ENCODE peak calls at places on chromosomes 12 and 14, in six cellular contexts. One of them, this sample, is unnamed.
A peak's percentile ranks its signal among the peaks of the same experiment; 100 is the strongest.

GRCh38 chr14:64726585-64726890 is 22.3 kb downstream of the PLEKHG3 start:
- DNase-seq in suprapubic skin: no peak
- DNase-seq in A549: peak; percentile 52
- DNase-seq in PC-9: peak; percentile 91
- DNase-seq in GM23338: peak; percentile 56
- DNase-seq in HCT116: peak; percentile 66
- DNase-seq in this sample: peak; percentile 80

GRCh38 chr12:1197264-1198018 is 206.4 kb downstream of the ERC1 start:
- DNase-seq in suprapubic skin: no peak
- DNase-seq in A549: peak; percentile 38
- DNase-seq in PC-9: peak; percentile 60
- DNase-seq in GM23338: no peak
- DNase-seq in HCT116: no peak
- DNase-seq in this sample: no peak

GRCh38 chr14:68941820-68942219 is 37.3 kb downstream of the ACTN1 start:
- DNase-seq in suprapubic skin: no peak
- DNase-seq in A549: peak; percentile 95
- DNase-seq in PC-9: peak; percentile 98
- DNase-seq in GM23338: peak; percentile 92
- DNase-seq in HCT116: no peak
- DNase-seq in this sample: peak; percentile 27

GRCh38 chr12:110531741-110532333 is 29.7 kb downstream of the RAD9B start:
- DNase-seq in suprapubic skin: no peak
- DNase-seq in A549: no peak
- DNase-seq in PC-9: no peak
- DNase-seq in GM23338: no peak
- DNase-seq in HCT116: no peak
- DNase-seq in this sample: no peak

GRCh38 chr12:27237790-27238771 is 6.0 kb upstream of the STK38L start:
- DNase-seq in suprapubic skin: no peak
- DNase-seq in A549: no peak
- DNase-seq in PC-9: peak; percentile 63
- DNase-seq in GM23338: no peak
- DNase-seq in HCT116: no peak
- DNase-seq in this sample: no peak

GRCh38 chr12:103956515-103957027 is 9.1 kb upstream of the TDG start:
- DNase-seq in suprapubic skin: no peak
- DNase-seq in A549: no peak
- DNase-seq in PC-9: peak; percentile 34
- DNase-seq in GM23338: no peak
- DNase-seq in HCT116: no peak
- DNase-seq in this sample: no peak

GRCh38 chr12:94873368-94874085 is 130.0 kb downstream of the NDUFA12 start:
- DNase-seq in suprapubic skin: no peak
- DNase-seq in A549: no peak
- DNase-seq in PC-9: no peak
- DNase-seq in GM23338: peak; percentile 73
- DNase-seq in HCT116: no peak
- DNase-seq in this sample: peak; percentile 33

GRCh38 chr12:49279706-49280159 is 14.9 kb downstream of the TUBA1C start:
- DNase-seq in suprapubic skin: no peak
- DNase-seq in A549: no peak
- DNase-seq in PC-9: no peak
- DNase-seq in GM23338: peak; percentile 66
- DNase-seq in HCT116: no peak
- DNase-seq in this sample: no peak

GRCh38 chr12:76259660-76260389 is 88.4 kb downstream of the BBS10 start:
- DNase-seq in suprapubic skin: no peak
- DNase-seq in A549: no peak
- DNase-seq in PC-9: no peak
- DNase-seq in GM23338: no peak
- DNase-seq in HCT116: no peak
- DNase-seq in this sample: no peak

GRCh38 chr14:71739273-71739990 is 192.8 kb upstream of the RGS6 start:
- DNase-seq in suprapubic skin: no peak
- DNase-seq in A549: peak; percentile 60
- DNase-seq in PC-9: peak; percentile 46
- DNase-seq in GM23338: peak; percentile 45
- DNase-seq in HCT116: peak; percentile 54
- DNase-seq in this sample: no peak
- TF ChIP-seq CTCF in suprapubic skin: no peak
- TF ChIP-seq CTCF in A549: no peak
- TF ChIP-seq CTCF in PC-9: no peak
- TF ChIP-seq CTCF in GM23338: peak; percentile 28
- TF ChIP-seq CTCF in HCT116: peak; percentile 17
- TF ChIP-seq CTCF in this sample: no peak

DNA sequence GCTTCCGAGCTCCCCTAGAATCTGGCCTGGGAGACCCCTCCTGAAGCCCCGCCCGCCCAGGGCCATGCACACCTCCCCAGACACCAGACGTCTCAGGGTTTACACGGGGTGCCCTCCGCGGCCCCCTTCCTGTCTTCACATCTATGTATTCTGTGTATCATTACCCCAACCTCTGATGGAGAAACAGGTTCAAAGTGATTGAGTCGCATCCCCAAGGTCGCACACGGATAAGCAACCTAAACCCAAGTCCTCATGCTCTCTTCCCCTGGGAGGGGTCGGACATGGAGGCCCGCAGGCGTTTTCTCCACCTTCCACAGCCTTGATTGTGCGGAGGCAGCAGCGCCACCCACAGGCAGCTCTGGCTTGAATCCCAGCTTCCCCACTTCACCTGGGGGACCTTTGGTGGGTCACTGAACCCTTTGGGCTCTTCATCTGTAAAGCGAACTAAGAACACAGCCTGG is 237.3 kb downstream of the BCL11B start:
- DNase-seq in suprapubic skin: no peak
- DNase-seq in A549: no peak
- DNase-seq in PC-9: no peak
- DNase-seq in GM23338: peak; percentile 69
- DNase-seq in HCT116: no peak
- DNase-seq in this sample: no peak
- H3K27ac ChIP-seq in suprapubic skin: no peak overlapping the region
- H3K27ac ChIP-seq in A549: no peak overlapping the region
- H3K27ac ChIP-seq in PC-9: no peak overlapping the region
- H3K27ac ChIP-seq in GM23338: no peak overlapping the region
- H3K27ac ChIP-seq in HCT116: no peak overlapping the region
- H3K27ac ChIP-seq in this sample: no peak overlapping the region

DNA sequence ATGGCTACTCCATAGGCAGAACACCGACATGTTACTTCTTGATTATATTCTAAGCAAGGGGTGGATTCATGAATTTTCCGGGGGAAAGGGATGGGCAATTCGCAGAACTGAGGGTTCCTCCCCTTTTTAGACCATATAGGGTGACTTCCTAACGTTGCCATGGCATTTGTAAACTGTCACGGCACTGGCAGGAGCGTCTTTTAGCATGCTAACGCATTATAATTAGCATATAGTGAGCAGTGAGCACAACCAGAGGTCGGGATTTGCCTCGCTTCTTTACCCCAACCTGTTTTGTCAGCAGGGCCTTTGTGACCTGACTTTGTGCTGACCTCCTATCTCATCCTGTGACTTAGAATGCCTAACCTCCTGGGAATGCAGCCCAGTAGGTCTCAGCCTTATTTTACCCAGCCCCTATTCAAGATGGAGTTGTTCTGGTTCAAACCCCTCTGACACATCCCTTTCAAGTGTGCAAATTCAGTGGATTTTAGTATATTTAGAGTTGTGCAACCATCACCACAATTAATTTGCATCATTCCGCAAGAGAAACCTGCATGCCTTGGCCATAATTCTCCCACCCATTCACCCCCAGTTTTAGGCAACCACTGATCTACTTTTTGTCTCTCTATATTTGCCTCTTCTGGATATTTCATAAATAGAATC is 27.4 kb downstream of the PALS1 start:
- DNase-seq in suprapubic skin: no peak
- DNase-seq in A549: no peak
- DNase-seq in PC-9: no peak
- DNase-seq in GM23338: peak; percentile 94
- DNase-seq in HCT116: no peak
- DNase-seq in this sample: no peak
- H3K4me3 ChIP-seq in suprapubic skin: peak overlapping the region; percentile 18
- H3K4me3 ChIP-seq in A549: no peak overlapping the region
- H3K4me3 ChIP-seq in PC-9: no peak overlapping the region
- H3K4me3 ChIP-seq in GM23338: peak overlapping the region; percentile 38
- H3K4me3 ChIP-seq in HCT116: no peak overlapping the region
- H3K4me3 ChIP-seq in this sample: no peak overlapping the region

GRCh38 chr14:104293851-104294627 is 155.7 kb downstream of the KIF26A start:
- DNase-seq in suprapubic skin: peak; percentile 46
- DNase-seq in A549: peak; percentile 26
- DNase-seq in PC-9: no peak
- DNase-seq in GM23338: peak; percentile 35
- DNase-seq in HCT116: no peak
- DNase-seq in this sample: peak; percentile 26
- TF ChIP-seq CTCF in suprapubic skin: no peak
- TF ChIP-seq CTCF in A549: peak; percentile 29
- TF ChIP-seq CTCF in PC-9: peak; percentile 42
- TF ChIP-seq CTCF in GM23338: peak; percentile 40
- TF ChIP-seq CTCF in HCT116: peak; percentile 59
- TF ChIP-seq CTCF in this sample: peak; percentile 67

DNA sequence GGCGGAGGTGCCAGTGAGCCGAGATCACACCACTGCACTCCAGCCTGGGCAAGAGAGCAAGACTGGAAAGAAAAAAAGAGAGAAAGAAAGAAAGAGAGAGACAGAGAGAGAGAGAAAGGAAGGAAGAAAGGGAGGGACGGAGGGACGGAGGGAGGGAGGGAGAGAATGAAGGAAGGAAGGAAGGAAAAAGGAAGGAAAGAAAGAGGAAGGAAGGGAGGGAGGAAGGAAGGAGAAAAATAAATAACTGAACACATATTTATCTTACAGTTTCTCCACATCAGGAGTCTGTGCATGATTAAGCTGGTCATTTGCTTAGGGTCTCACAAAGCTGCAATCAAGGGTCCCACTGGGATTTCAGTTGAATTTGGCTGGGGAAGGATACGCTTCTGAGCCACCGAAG is 37.5 kb upstream of the ANKRD9 start:
- DNase-seq in suprapubic skin: no peak
- DNase-seq in A549: no peak
- DNase-seq in PC-9: no peak
- DNase-seq in GM23338: no peak
- DNase-seq in HCT116: no peak
- DNase-seq in this sample: no peak
- H3K27ac ChIP-seq in suprapubic skin: no peak overlapping the region
- H3K27ac ChIP-seq in A549: no peak overlapping the region
- H3K27ac ChIP-seq in PC-9: no peak overlapping the region
- H3K27ac ChIP-seq in GM23338: no peak overlapping the region
- H3K27ac ChIP-seq in HCT116: no peak overlapping the region
- H3K27ac ChIP-seq in this sample: no peak overlapping the region

GRCh38 chr12:118376089-118377004 is at the start of gene SUDS3:
- DNase-seq in suprapubic skin: peak; percentile 96
- DNase-seq in A549: peak; percentile 84
- DNase-seq in PC-9: peak; percentile 51
- DNase-seq in GM23338: peak; percentile 95
- DNase-seq in HCT116: peak; percentile 67
- DNase-seq in this sample: peak; percentile 87

GRCh38 chr12:118374909-118375308 is 1.4 kb upstream of the SUDS3 start:
- DNase-seq in suprapubic skin: no peak
- DNase-seq in A549: no peak
- DNase-seq in PC-9: no peak
- DNase-seq in GM23338: no peak
- DNase-seq in HCT116: no peak
- DNase-seq in this sample: no peak

GRCh38 chr12:118373628-118374027 is 921 bp upstream of the TAOK3 start:
- DNase-seq in suprapubic skin: no peak
- DNase-seq in A549: no peak
- DNase-seq in PC-9: no peak
- DNase-seq in GM23338: no peak
- DNase-seq in HCT116: no peak
- DNase-seq in this sample: no peak

GRCh38 chr12:118374126-118374725 is 1.5 kb upstream of the TAOK3 start:
- DNase-seq in suprapubic skin: no peak
- DNase-seq in A549: no peak
- DNase-seq in PC-9: no peak
- DNase-seq in GM23338: no peak
- DNase-seq in HCT116: no peak
- DNase-seq in this sample: no peak

DNA sequence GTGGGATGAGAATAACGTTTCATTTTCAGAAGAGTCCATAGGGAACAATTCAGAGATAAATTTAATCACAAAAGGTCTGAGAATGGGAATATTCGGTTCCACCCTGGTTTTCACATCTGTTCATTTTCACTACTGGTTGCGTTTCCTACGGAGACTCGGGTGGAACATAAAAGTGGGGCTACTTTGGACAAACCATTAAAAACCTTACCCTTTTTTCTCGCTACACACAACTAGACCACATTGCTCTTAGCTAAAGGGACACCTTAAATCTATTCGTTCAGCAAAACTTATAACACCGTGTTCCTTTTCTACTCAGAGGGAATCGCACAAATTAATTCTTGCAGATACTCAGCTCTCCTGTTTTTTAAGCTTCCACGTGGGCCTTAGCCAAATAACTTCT is 1.0 kb upstream of the SUDS3 start:
- DNase-seq in suprapubic skin: no peak
- DNase-seq in A549: no peak
- DNase-seq in PC-9: no peak
- DNase-seq in GM23338: no peak
- DNase-seq in HCT116: no peak
- DNase-seq in this sample: no peak
- H3K4me3 ChIP-seq in suprapubic skin: peak overlapping the region; percentile 100
- H3K4me3 ChIP-seq in A549: no peak overlapping the region
- H3K4me3 ChIP-seq in PC-9: peak overlapping the region; percentile 97
- H3K4me3 ChIP-seq in GM23338: peak overlapping the region; percentile 79
- H3K4me3 ChIP-seq in HCT116: no peak overlapping the region
- H3K4me3 ChIP-seq in this sample: no peak overlapping the region

DNA sequence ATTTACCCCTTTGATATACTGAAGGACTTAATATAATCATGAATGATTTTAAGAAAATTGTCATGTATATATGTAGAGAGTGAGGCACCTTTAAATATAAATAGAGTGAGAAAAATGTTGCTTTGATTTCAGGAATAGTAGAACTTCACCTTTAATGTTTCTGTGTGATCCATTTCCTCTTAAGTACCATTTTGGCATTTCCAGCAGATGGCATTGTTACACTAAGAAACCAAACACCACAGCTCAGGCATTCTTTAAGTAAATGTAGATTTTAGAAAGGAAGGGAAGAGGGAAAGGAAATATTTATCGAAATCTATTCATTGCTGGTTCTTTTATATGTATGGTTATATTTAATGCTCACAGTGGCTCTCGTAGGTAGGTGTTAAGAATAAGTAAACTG is 556.7 kb upstream of the FBXO33 start:
- DNase-seq in suprapubic skin: no peak
- DNase-seq in A549: peak; percentile 57
- DNase-seq in PC-9: peak; percentile 35
- DNase-seq in GM23338: peak; percentile 76
- DNase-seq in HCT116: peak; percentile 43
- DNase-seq in this sample: no peak
- TF ChIP-seq CTCF in suprapubic skin: peak; percentile 9
- TF ChIP-seq CTCF in A549: peak; percentile 41
- TF ChIP-seq CTCF in PC-9: peak; percentile 70
- TF ChIP-seq CTCF in GM23338: peak; percentile 89
- TF ChIP-seq CTCF in HCT116: peak; percentile 19
- TF ChIP-seq CTCF in this sample: no peak

GRCh38 chr12:47837190-47838171 is 17.8 kb upstream of the HDAC7 start:
- DNase-seq in suprapubic skin: peak; percentile 85
- DNase-seq in A549: peak; percentile 82
- DNase-seq in PC-9: peak; percentile 56
- DNase-seq in GM23338: peak; percentile 91
- DNase-seq in HCT116: peak; percentile 66
- DNase-seq in this sample: peak; percentile 59
- H3K27ac ChIP-seq in suprapubic skin: no peak overlapping the region
- H3K27ac ChIP-seq in A549: no peak overlapping the region
- H3K27ac ChIP-seq in PC-9: no peak overlapping the region
- H3K27ac ChIP-seq in GM23338: no peak overlapping the region
- H3K27ac ChIP-seq in HCT116: no peak overlapping the region
- H3K27ac ChIP-seq in this sample: no peak overlapping the region